ENCODE peak calls at places on chromosomes 16 and 17, in four cellular contexts. X is tibial artery, J is testis, O is Peyer's patch. G is an unnamed sample.
A peak's percentile ranks its signal among the peaks of the same experiment; 100 is the strongest.

GRCh38 chr16:13110124-13110796 is 208.9 kb downstream of the SHISA9 start:
- DNase-seq in J (no peak), X (peak; percentile 79), O (no peak), G (no peak)

GRCh38 chr17:60390223-60390622 is 1.7 kb downstream of the USP32 start:
- DNase-seq in O (no peak), X (no peak), J (no peak), G (peak; percentile 9)

GRCh38 chr17:7336240-7337175 is at the start of gene ACAP1:
- DNase-seq in J (no peak), O (peak; percentile 95), X (no peak), G (peak; percentile 88)

GRCh38 chr17:46002311-46002972 is 3.4 kb downstream of the STH start:
- DNase-seq in X (peak; percentile 78), J (peak; percentile 84), O (peak; percentile 65), G (peak; percentile 78)

GRCh38 chr17:44607836-44608690 is 48.2 kb upstream of the MEIOC start:
- DNase-seq in X (no peak), O (no peak), J (no peak), G (no peak)

GRCh38 chr16:23949630-23950290 is 114.0 kb downstream of the PRKCB start:
- DNase-seq in X (no peak), O (peak; percentile 88), J (no peak), G (peak; percentile 64)

GRCh38 chr16:76441886-76442285 is 164.7 kb downstream of the CNTNAP4 start:
- DNase-seq in O (no peak), X (no peak), J (no peak), G (no peak)

GRCh38 chr16:9297437-9298113 is 206.1 kb downstream of the HAPSTR1 start:
- DNase-seq in J (peak; percentile 54), O (no peak), X (peak; percentile 72), G (no peak)

GRCh38 chr17:37490638-37491614 is 1.2 kb downstream of the DUSP14 start:
- DNase-seq in X (peak; percentile 79), O (no peak), J (peak; percentile 71), G (peak; percentile 61)

GRCh38 chr16:83704656-83705055 is 103.1 kb upstream of the HSBP1 start:
- DNase-seq in X (no peak), O (no peak), J (no peak), G (no peak)

GRCh38 chr16:12406840-12407690 is 396.6 kb downstream of the CPPED1 start:
- DNase-seq in J (no peak), X (no peak), O (no peak), G (peak; percentile 3)

GRCh38 chr16:55154261-55154660 is 169.7 kb upstream of the IRX6 start:
- DNase-seq in J (no peak), X (no peak), O (no peak), G (no peak)

GRCh38 chr16:66127459-66128362 is 238.8 kb upstream of the CDH5 start:
- DNase-seq in J (peak; percentile 38), O (no peak), X (no peak), G (no peak)

GRCh38 chr16:12268602-12269001 is 292.1 kb downstream of the SNX29 start:
- DNase-seq in X (no peak), O (no peak), J (no peak), G (no peak)

GRCh38 chr16:77540656-77541055 is 105.8 kb upstream of the ADAMTS18 start:
- DNase-seq in X (no peak), J (no peak), O (no peak), G (no peak)

GRCh38 chr16:8996891-8997290 is 33.2 kb upstream of the USP7 start:
- DNase-seq in J (peak; percentile 74), O (no peak), X (no peak), G (no peak)

GRCh38 chr17:79045830-79046500 is 22.0 kb downstream of the C1QTNF1 start:
- DNase-seq in X (peak; percentile 88), J (peak; percentile 82), O (peak; percentile 35), G (peak; percentile 66)

GRCh38 chr16:59632266-59632855 is 898.2 kb upstream of the GOT2 start:
- DNase-seq in J (peak; percentile 13), O (no peak), X (no peak), G (no peak)

GRCh38 chr16:82882249-82882648 is 255.5 kb downstream of the CDH13 start:
- DNase-seq in J (no peak), X (peak; percentile 70), O (no peak), G (no peak)

GRCh38 chr16:8689686-8690085 is 15.3 kb downstream of the ABAT start:
- DNase-seq in J (no peak), O (no peak), X (no peak), G (no peak)

GRCh38 chr17:77382356-77382911 is 241.7 kb downstream of the SEC14L1 start:
- DNase-seq in X (no peak), O (peak; percentile 47), J (no peak), G (peak; percentile 28)
- TF ChIP-seq CTCF in X (no peak), O (no peak), J (no peak), G (no peak)

GRCh38 chr17:48565024-48565558 is 13.1 kb downstream of the HOXB4 start:
- DNase-seq in O (no peak), J (no peak), X (no peak), G (no peak)
- H3K4me3 ChIP-seq in O (no peak overlapping the region), J (no peak overlapping the region), X (peak overlapping the region; percentile 62), G (no peak overlapping the region)

GRCh38 chr17:32265896-32266388 is 310 bp downstream of the RHBDL3 start:
- DNase-seq in X (no peak), J (no peak), O (no peak), G (no peak)

GRCh38 chr17:32261937-32262510 is 3.6 kb upstream of the RHBDL3 start:
- DNase-seq in J (no peak), O (no peak), X (no peak), G (no peak)

GRCh38 chr17:32264823-32265191 is 825 bp upstream of the RHBDL3 start:
- DNase-seq in X (no peak), J (no peak), O (no peak), G (no peak)

GRCh38 chr17:32265192-32265895 is at the start of gene RHBDL3:
- DNase-seq in X (no peak), J (no peak), O (no peak), G (no peak)

GRCh38 chr17:32264140-32264799 is 1.4 kb upstream of the RHBDL3 start:
- DNase-seq in X (no peak), O (no peak), J (no peak), G (no peak)
- TF ChIP-seq CTCF in X (no peak), O (peak; percentile 12), J (no peak), G (no peak)

GRCh38 chr17:2723505-2723996 is 12.0 kb upstream of the CLUH start:
- DNase-seq in O (no peak), X (no peak), J (no peak), G (no peak)
- H3K4me3 ChIP-seq in O (peak overlapping the region; percentile 53), X (peak overlapping the region; percentile 43), J (peak overlapping the region; percentile 52), G (no peak overlapping the region)

DNA sequence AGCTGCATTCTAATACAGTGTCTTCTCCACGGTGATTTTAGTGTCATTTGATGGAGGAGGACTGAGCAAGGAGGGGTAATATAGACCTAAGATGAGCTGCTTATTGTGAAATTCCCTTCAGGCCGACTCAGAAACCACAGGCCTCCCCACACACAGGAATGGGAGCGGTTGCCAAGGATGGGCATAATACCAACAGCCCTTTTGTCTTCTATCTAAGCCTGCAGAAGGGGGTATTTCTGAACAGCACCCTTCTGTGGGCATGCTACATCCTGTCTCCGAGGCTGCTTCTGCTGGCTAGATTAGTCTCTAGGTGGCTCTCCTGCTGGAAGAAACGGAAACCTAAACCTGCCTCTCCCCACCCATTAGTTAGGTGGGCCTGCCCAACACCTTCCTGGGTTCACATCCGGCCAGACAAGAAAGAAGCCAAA is 72.9 kb downstream of the CCDC182 start:
- DNase-seq in X (peak; percentile 34), J (no peak), O (no peak), G (no peak)
- TF ChIP-seq CTCF in X (no peak), J (peak; percentile 19), O (no peak), G (no peak)

DNA sequence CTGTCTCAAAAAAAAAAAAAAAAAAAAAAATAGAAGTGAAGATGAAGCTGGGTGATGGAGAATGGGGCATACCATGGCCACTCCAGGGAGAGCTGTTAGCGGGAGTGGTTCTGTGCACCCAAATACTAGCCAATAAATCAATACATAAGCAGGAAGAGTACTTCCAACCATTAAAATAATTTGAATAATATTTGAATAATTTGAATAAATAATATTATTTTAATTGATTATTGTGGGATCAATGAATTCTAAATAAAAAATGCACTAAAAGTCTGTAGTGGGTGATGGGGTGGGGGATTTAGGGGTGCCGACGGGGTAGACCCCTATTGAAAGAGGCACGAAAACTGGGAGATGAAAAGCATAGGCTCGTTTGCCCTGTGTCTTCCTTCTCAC is 41.4 kb upstream of the CMIP start:
- DNase-seq in O (no peak), J (no peak), X (peak; percentile 25), G (no peak)
- H3K4me3 ChIP-seq in O (no peak overlapping the region), J (peak overlapping the region; percentile 48), X (no peak overlapping the region), G (no peak overlapping the region)

GRCh38 chr17:73646409-73647305 is 2.4 kb upstream of the SDK2 start:
- DNase-seq in O (no peak), J (no peak), X (no peak), G (peak; percentile 12)

GRCh38 chr17:73644145-73645049 is at the start of gene SDK2:
- DNase-seq in J (peak; percentile 32), O (peak; percentile 39), X (no peak), G (no peak)

GRCh38 chr17:73643012-73643845 is 1.0 kb downstream of the SDK2 start:
- DNase-seq in X (no peak), J (peak; percentile 50), O (peak; percentile 48), G (no peak)

GRCh38 chr17:73643846-73644144 is 450 bp downstream of the SDK2 start:
- DNase-seq in O (no peak), X (no peak), J (no peak), G (no peak)

GRCh38 chr17:73645050-73645871 is 1.0 kb upstream of the SDK2 start:
- DNase-seq in O (peak; percentile 43), J (peak; percentile 71), X (no peak), G (no peak)
- TF ChIP-seq CTCF in O (no peak), J (no peak), X (no peak), G (no peak)

DNA sequence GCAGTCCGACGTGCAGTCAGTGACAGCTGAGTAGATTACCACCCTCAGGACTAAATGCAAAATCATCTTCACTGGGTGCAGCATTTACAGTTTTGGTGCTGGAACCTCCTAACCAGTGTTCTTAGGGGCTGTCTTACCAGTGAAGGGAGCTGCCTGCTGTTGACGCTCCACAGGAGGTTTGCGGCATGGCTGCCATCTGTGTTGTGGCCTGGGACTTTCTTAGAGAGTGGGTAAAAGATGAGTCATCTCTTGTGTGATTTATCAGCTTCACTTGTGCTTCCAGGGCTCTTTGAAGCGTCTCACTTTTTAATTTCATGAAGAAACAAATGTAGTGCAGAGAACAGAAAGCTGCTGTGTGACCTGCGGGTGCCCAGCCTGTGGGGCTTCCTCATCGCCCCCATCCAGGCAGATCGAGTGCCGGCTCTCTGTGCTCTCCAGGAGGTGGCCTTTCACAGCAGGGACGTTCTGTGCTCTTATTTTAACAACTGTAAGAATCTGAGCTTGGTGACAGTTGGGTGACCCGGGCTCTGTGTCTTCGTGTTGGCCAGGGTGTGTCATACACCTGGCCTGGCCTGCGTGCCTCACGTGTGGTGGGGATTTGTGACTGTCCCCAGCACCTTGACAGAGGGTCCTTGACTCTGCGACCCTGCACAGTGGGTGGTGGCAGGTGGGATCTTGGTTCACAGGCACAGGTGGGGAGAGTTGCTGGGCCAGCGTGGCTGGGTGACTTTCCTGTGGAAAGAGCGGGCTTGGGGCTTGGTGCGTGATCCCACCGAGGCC is 24.3 kb upstream of the ZNF750 start:
- DNase-seq in J (no peak), X (no peak), O (peak; percentile 77), G (peak; percentile 97)
- H3K4me3 ChIP-seq in J (no peak overlapping the region), X (no peak overlapping the region), O (no peak overlapping the region), G (peak overlapping the region; percentile 64)

G was measured in GM12865.